ENCODE peak calls at places on chromosomes 2 and 18, in seven cellular contexts. F is bronchial epithelial cell; R is right cardiac atrium; K is LHCN-M2; L is Karpas-422; I is CD8-positive, alpha-beta T cell; M is amniotic epithelial cell. S is an unnamed sample.

GRCh38 chr18:49723648-49724180 is 89.6 kb downstream of the ACAA2 start:
- DNase-seq in F (peak; percentile 67), R (no peak), K (no peak), L (no peak), I (no peak), M (peak; percentile 36), S (no peak)

GRCh38 chr2:142967060-142967459 is 89.6 kb downstream of the KYNU start:
- DNase-seq in F (no peak), R (no peak), K (no peak), L (no peak), I (no peak), M (no peak), S (no peak)

GRCh38 chr2:124025896-124026295 is 809 bp downstream of the CNTNAP5 start:
- DNase-seq in F (no peak), R (no peak), K (no peak), L (no peak), I (no peak), M (no peak), S (no peak)

GRCh38 chr2:102418421-102418961 is 4.5 kb upstream of the IL18RAP start:
- DNase-seq in F (peak; percentile 14), R (no peak), K (no peak), L (no peak), I (no peak), M (peak; percentile 86), S (no peak)

GRCh38 chr2:56587456-56587855 is 403.7 kb downstream of the CCDC85A start:
- DNase-seq in F (no peak), R (no peak), K (no peak), L (no peak), I (no peak), M (peak; percentile 68), S (no peak)

GRCh38 chr18:44409071-44409470 is 271.6 kb upstream of the SETBP1 start:
- DNase-seq in F (no peak), R (no peak), K (no peak), L (no peak), I (no peak), M (no peak), S (no peak)

GRCh38 chr2:11798946-11799495 is 52.6 kb downstream of the LPIN1 start:
- DNase-seq in F (no peak), R (no peak), K (no peak), L (no peak), I (no peak), M (no peak), S (no peak)

GRCh38 chr2:36433311-36434217 is 78.0 kb downstream of the CRIM1 start:
- DNase-seq in F (peak; percentile 87), R (peak; percentile 60), K (peak; percentile 55), L (no peak), I (no peak), M (peak; percentile 82), S (no peak)

GRCh38 chr2:12430036-12430795 is 286.5 kb upstream of the TRIB2 start:
- DNase-seq in F (peak; percentile 89), R (no peak), K (peak; percentile 59), L (no peak), I (no peak), M (peak; percentile 39), S (no peak)

GRCh38 chr2:24489942-24490673 is 946 bp upstream of the NCOA1 start:
- DNase-seq in F (peak; percentile 78), R (no peak), K (peak; percentile 69), L (no peak), I (no peak), M (peak; percentile 61), S (no peak)

GRCh38 chr18:12686100-12686499 is 16.4 kb downstream of the CEP76 start:
- DNase-seq in F (peak; percentile 52), R (no peak), K (peak; percentile 18), L (peak; percentile 69), I (no peak), M (peak; percentile 52), S (no peak)

GRCh38 chr18:56501896-56502295 is 136.5 kb downstream of the TXNL1 start:
- DNase-seq in F (no peak), R (no peak), K (no peak), L (no peak), I (no peak), M (no peak), S (no peak)

GRCh38 chr2:134227666-134228065 is 26.2 kb upstream of the MGAT5 start:
- DNase-seq in F (no peak), R (no peak), K (no peak), L (no peak), I (no peak), M (no peak), S (no peak)

GRCh38 chr18:1017679-1018078 is 113.0 kb downstream of the ADCYAP1 start:
- DNase-seq in F (no peak), R (no peak), K (no peak), L (no peak), I (no peak), M (no peak), S (no peak)

GRCh38 chr18:6682437-6683111 is 46.9 kb upstream of the ARHGAP28 start:
- DNase-seq in F (peak; percentile 33), R (peak; percentile 48), K (no peak), L (no peak), I (no peak), M (no peak), S (no peak)

GRCh38 chr2:133641497-133641896 is 73.2 kb upstream of the NCKAP5 start:
- DNase-seq in F (peak; percentile 99), R (peak; percentile 30), K (peak; percentile 19), L (peak; percentile 41), I (no peak), M (peak; percentile 21), S (no peak)

GRCh38 chr18:13834501-13835015 is 10.6 kb downstream of the MC5R start:
- DNase-seq in F (no peak), R (no peak), K (no peak), L (no peak), I (no peak), M (no peak), S (no peak)

GRCh38 chr2:9480157-9480556 is 5.8 kb downstream of the IAH1 start:
- DNase-seq in F (no peak), R (no peak), K (no peak), L (no peak), I (no peak), M (no peak), S (no peak)

GRCh38 chr2:32792416-32792815 is 154.3 kb upstream of the LTBP1 start:
- DNase-seq in F (no peak), R (peak; percentile 65), K (no peak), L (no peak), I (no peak), M (no peak), S (no peak)

GRCh38 chr2:37730037-37730813 is 58.8 kb upstream of the CDC42EP3 start:
- DNase-seq in F (peak; percentile 37), R (no peak), K (no peak), L (no peak), I (no peak), M (no peak), S (no peak)

GRCh38 chr18:32057624-32058165 is 34.0 kb upstream of the RNF138 start:
- DNase-seq in F (no peak), R (no peak), K (no peak), L (no peak), I (no peak), M (no peak), S (no peak)

GRCh38 chr2:26423750-26424149 is 22.0 kb downstream of the DRC1 start:
- DNase-seq in F (no peak), R (no peak), K (no peak), L (no peak), I (no peak), M (no peak), S (no peak)

GRCh38 chr18:55850904-55851303 is 262.9 kb upstream of the TCF4 start:
- DNase-seq in F (no peak), R (no peak), K (no peak), L (no peak), I (no peak), M (no peak), S (no peak)

GRCh38 chr2:506866-507265 is 170.3 kb downstream of the TMEM18 start:
- DNase-seq in F (no peak), R (no peak), K (no peak), L (no peak), I (no peak), M (no peak), S (no peak)

GRCh38 chr2:106124787-106125549 is 69.1 kb downstream of the UXS1 start:
- DNase-seq in F (peak; percentile 87), R (no peak), K (no peak), L (no peak), I (no peak), M (peak; percentile 27), S (no peak)

GRCh38 chr2:55734726-55735125 is 41.1 kb upstream of the PNPT1 start:
- DNase-seq in F (no peak), R (no peak), K (no peak), L (no peak), I (no peak), M (no peak), S (no peak)

GRCh38 chr2:201220102-201220570 is 37.2 kb downstream of the CASP10 start:
- DNase-seq in F (peak; percentile 44), R (no peak), K (no peak), L (no peak), I (no peak), M (no peak), S (no peak)

GRCh38 chr2:230405824-230406223 is 10.2 kb upstream of the SP100 start:
- DNase-seq in F (no peak), R (no peak), K (no peak), L (no peak), I (no peak), M (no peak), S (no peak)

GRCh38 chr2:62188416-62188815 is 7.5 kb upstream of the B3GNT2 start:
- DNase-seq in F (no peak), R (no peak), K (no peak), L (no peak), I (no peak), M (no peak), S (no peak)

GRCh38 chr2:219174146-219174545 is 2.6 kb downstream of the CNPPD1 start:
- DNase-seq in F (no peak), R (no peak), K (no peak), L (no peak), I (no peak), M (no peak), S (no peak)

GRCh38 chr2:160478660-160479059 is 14.9 kb downstream of the RBMS1 start:
- DNase-seq in F (no peak), R (no peak), K (no peak), L (no peak), I (no peak), M (no peak), S (no peak)

GRCh38 chr2:144096531-144096930 is 423.4 kb downstream of the ZEB2 start:
- DNase-seq in F (no peak), R (no peak), K (no peak), L (no peak), I (no peak), M (no peak), S (no peak)

GRCh38 chr2:79994915-79995419 is 309.6 kb downstream of the LRRTM1 start:
- DNase-seq in F (no peak), R (no peak), K (peak; percentile 7), L (no peak), I (no peak), M (peak; percentile 64), S (no peak)

GRCh38 chr2:197090713-197091367 is 164.3 kb upstream of the PGAP1 start:
- DNase-seq in F (no peak), R (no peak), K (no peak), L (no peak), I (no peak), M (peak; percentile 7), S (no peak)

GRCh38 chr2:39780825-39781600 is 2.0 kb upstream of the THUMPD2 start:
- DNase-seq in F (no peak), R (no peak), K (peak; percentile 71), L (no peak), I (no peak), M (peak; percentile 29), S (no peak)

GRCh38 chr2:5052905-5053304 is 639.3 kb upstream of the SOX11 start:
- DNase-seq in F (no peak), R (no peak), K (no peak), L (no peak), I (no peak), M (no peak), S (no peak)

GRCh38 chr2:119122663-119123062 is 35.9 kb downstream of the C1QL2 start:
- DNase-seq in F (no peak), R (no peak), K (no peak), L (no peak), I (no peak), M (no peak), S (no peak)

GRCh38 chr2:100145893-100146753 is 3.7 kb upstream of the AFF3 start:
- DNase-seq in F (no peak), R (no peak), K (no peak), L (no peak), I (no peak), M (no peak), S (no peak)

S was measured in effector CD4-positive, alpha-beta T cell.